ENCODE peak calls at places on chromosome 16, in four cellular contexts. I is GM19239, S is memory B cell, R is heart right ventricle. D is an unnamed sample.

GRCh38 chr16:67170948-67171649 is 761 bp downstream of the NOL3 start:
- DNase-seq in I (no peak), S (no peak), R (no peak), D (no peak)

GRCh38 chr16:50390914-50391700 is 22.3 kb upstream of the BRD7 start:
- DNase-seq in I (no peak), S (no peak), R (no peak), D (no peak)

GRCh38 chr16:5615868-5616642 is 518.5 kb upstream of the EEF2KMT start:
- DNase-seq in I (peak), S (no peak), R (peak), D (no peak)

GRCh38 chr16:65837431-65837986 is 529.0 kb upstream of the CDH5 start:
- DNase-seq in I (no peak), S (no peak), R (no peak), D (no peak)

GRCh38 chr16:24700549-24701392 is 28.7 kb upstream of the TNRC6A start:
- DNase-seq in I (no peak), S (no peak), R (peak), D (no peak)

GRCh38 chr16:11583889-11584565 is 2.7 kb downstream of the LITAF start:
- DNase-seq in I (peak), S (no peak), R (no peak), D (no peak)

GRCh38 chr16:4699030-4699556 is 5.7 kb downstream of the NUDT16L1 start:
- DNase-seq in I (no peak), S (no peak), R (no peak), D (no peak)

GRCh38 chr16:79519448-79519847 is 81.1 kb downstream of the MAF start:
- DNase-seq in I (no peak), S (no peak), R (peak), D (peak)

GRCh38 chr16:1770328-1771071 is 843 bp downstream of the NME3 start:
- DNase-seq in I (peak), S (peak), R (peak), D (no peak)

GRCh38 chr16:22942812-22943211 is 128.8 kb downstream of the HS3ST2 start:
- DNase-seq in I (no peak), S (no peak), R (no peak), D (no peak)

GRCh38 chr16:85181091-85181738 is 68.9 kb upstream of the CIBAR2 start:
- DNase-seq in I (no peak), S (no peak), R (no peak), D (no peak)

GRCh38 chr16:85921026-85921425 is 22.1 kb downstream of the IRF8 start:
- DNase-seq in I (no peak), S (no peak), R (no peak), D (no peak)

GRCh38 chr16:14500791-14501190 is 129.3 kb downstream of the PARN start:
- DNase-seq in I (no peak), S (no peak), R (no peak), D (no peak)

GRCh38 chr16:77469639-77470038 is 34.8 kb upstream of the ADAMTS18 start:
- DNase-seq in I (no peak), S (no peak), R (no peak), D (no peak)

GRCh38 chr16:54175552-54176375 is 110.8 kb downstream of the IRX3 start:
- DNase-seq in I (no peak), S (no peak), R (no peak), D (no peak)

GRCh38 chr16:87057291-87057881 is 259.8 kb downstream of the C16orf95 start:
- DNase-seq in I (no peak), S (no peak), R (no peak), D (no peak)

GRCh38 chr16:30747331-30747730 is 894 bp upstream of the PHKG2 start:
- DNase-seq in I (no peak), S (no peak), R (no peak), D (no peak)

GRCh38 chr16:83606486-83607030 is 201.2 kb upstream of the HSBP1 start:
- DNase-seq in I (no peak), S (no peak), R (no peak), D (no peak)

GRCh38 chr16:89549007-89549700 is 11.3 kb upstream of the RPL13 start:
- DNase-seq in I (no peak), S (no peak), R (no peak), D (no peak)

GRCh38 chr16:31530405-31530804 is 2.7 kb downstream of the AHSP start:
- DNase-seq in I (no peak), S (no peak), R (no peak), D (no peak)